ENCODE peak calls at places on chromosome 1, in eight cellular contexts. One of them, this sample, is unnamed.

GRCh38 chr1:150621497-150622113 is 7.8 kb downstream of the ENSA start:
- DNase-seq in endothelial cell of umbilical vein: peak
- DNase-seq in HCT116: no peak
- DNase-seq in upper lobe of left lung: no peak
- DNase-seq in GM12891: no peak
- DNase-seq in K562: no peak
- DNase-seq in breast epithelium: no peak
- DNase-seq in esophagus muscularis mucosa: peak
- DNase-seq in this sample: no peak

GRCh38 chr1:34885405-34886247 is 26.1 kb upstream of the SMIM12 start:
- DNase-seq in breast epithelium: no peak
- DNase-seq in GM12891: peak
- DNase-seq in upper lobe of left lung: peak
- DNase-seq in esophagus muscularis mucosa: no peak
- DNase-seq in HCT116: no peak
- DNase-seq in K562: peak
- DNase-seq in endothelial cell of umbilical vein: peak
- DNase-seq in this sample: no peak

GRCh38 chr1:205947024-205947423 is 3.8 kb upstream of the SLC26A9 start:
- DNase-seq in esophagus muscularis mucosa: no peak
- DNase-seq in GM12891: no peak
- DNase-seq in endothelial cell of umbilical vein: no peak
- DNase-seq in breast epithelium: peak
- DNase-seq in HCT116: no peak
- DNase-seq in upper lobe of left lung: peak
- DNase-seq in K562: no peak
- DNase-seq in this sample: no peak

GRCh38 chr1:184502154-184502553 is 115.3 kb downstream of the C1orf21 start:
- DNase-seq in endothelial cell of umbilical vein: no peak
- DNase-seq in HCT116: no peak
- DNase-seq in upper lobe of left lung: no peak
- DNase-seq in K562: no peak
- DNase-seq in breast epithelium: no peak
- DNase-seq in esophagus muscularis mucosa: no peak
- DNase-seq in GM12891: no peak
- DNase-seq in this sample: no peak

GRCh38 chr1:224884428-224884827 is 45.0 kb upstream of the DNAH14 start:
- DNase-seq in HCT116: no peak
- DNase-seq in esophagus muscularis mucosa: no peak
- DNase-seq in endothelial cell of umbilical vein: no peak
- DNase-seq in upper lobe of left lung: no peak
- DNase-seq in K562: no peak
- DNase-seq in breast epithelium: no peak
- DNase-seq in GM12891: no peak
- DNase-seq in this sample: no peak

GRCh38 chr1:226633541-226634155 is 85.1 kb downstream of the STUM start:
- DNase-seq in GM12891: no peak
- DNase-seq in esophagus muscularis mucosa: no peak
- DNase-seq in endothelial cell of umbilical vein: no peak
- DNase-seq in HCT116: no peak
- DNase-seq in upper lobe of left lung: no peak
- DNase-seq in breast epithelium: peak
- DNase-seq in K562: no peak
- DNase-seq in this sample: no peak

GRCh38 chr1:7389786-7390603 is 381.1 kb upstream of the VAMP3 start:
- DNase-seq in HCT116: no peak
- DNase-seq in K562: no peak
- DNase-seq in breast epithelium: no peak
- DNase-seq in upper lobe of left lung: peak
- DNase-seq in esophagus muscularis mucosa: peak
- DNase-seq in endothelial cell of umbilical vein: peak
- DNase-seq in GM12891: no peak
- DNase-seq in this sample: peak

GRCh38 chr1:61338899-61339298 is 256.5 kb downstream of the NFIA start:
- DNase-seq in HCT116: no peak
- DNase-seq in endothelial cell of umbilical vein: no peak
- DNase-seq in esophagus muscularis mucosa: no peak
- DNase-seq in breast epithelium: no peak
- DNase-seq in GM12891: no peak
- DNase-seq in upper lobe of left lung: no peak
- DNase-seq in K562: no peak
- DNase-seq in this sample: no peak

GRCh38 chr1:94063379-94063778 is 57.6 kb downstream of the ABCA4 start:
- DNase-seq in endothelial cell of umbilical vein: peak
- DNase-seq in HCT116: peak
- DNase-seq in upper lobe of left lung: no peak
- DNase-seq in GM12891: no peak
- DNase-seq in K562: no peak
- DNase-seq in breast epithelium: no peak
- DNase-seq in esophagus muscularis mucosa: no peak
- DNase-seq in this sample: no peak

GRCh38 chr1:80171101-80171500 is 1164.6 kb upstream of the ADGRL4 start:
- DNase-seq in K562: no peak
- DNase-seq in esophagus muscularis mucosa: no peak
- DNase-seq in breast epithelium: no peak
- DNase-seq in endothelial cell of umbilical vein: no peak
- DNase-seq in upper lobe of left lung: no peak
- DNase-seq in HCT116: no peak
- DNase-seq in GM12891: no peak
- DNase-seq in this sample: no peak

GRCh38 chr1:220990417-220991337 is 111.4 kb downstream of the HLX start:
- DNase-seq in esophagus muscularis mucosa: no peak
- DNase-seq in HCT116: peak
- DNase-seq in upper lobe of left lung: no peak
- DNase-seq in breast epithelium: no peak
- DNase-seq in GM12891: no peak
- DNase-seq in K562: peak
- DNase-seq in endothelial cell of umbilical vein: peak
- DNase-seq in this sample: no peak

GRCh38 chr1:234722904-234723588 is 113.1 kb upstream of the IRF2BP2 start:
- DNase-seq in GM12891: no peak
- DNase-seq in K562: peak
- DNase-seq in breast epithelium: peak
- DNase-seq in HCT116: peak
- DNase-seq in endothelial cell of umbilical vein: peak
- DNase-seq in upper lobe of left lung: peak
- DNase-seq in esophagus muscularis mucosa: peak
- DNase-seq in this sample: no peak

GRCh38 chr1:37325509-37326437 is 148.6 kb upstream of the ZC3H12A start:
- DNase-seq in breast epithelium: no peak
- DNase-seq in endothelial cell of umbilical vein: no peak
- DNase-seq in esophagus muscularis mucosa: no peak
- DNase-seq in K562: no peak
- DNase-seq in GM12891: no peak
- DNase-seq in upper lobe of left lung: no peak
- DNase-seq in HCT116: peak
- DNase-seq in this sample: no peak
- TF ChIP-seq POLR2AphosphoS5 in breast epithelium: no peak
- TF ChIP-seq POLR2AphosphoS5 in endothelial cell of umbilical vein: no peak
- TF ChIP-seq POLR2AphosphoS5 in esophagus muscularis mucosa: no peak
- TF ChIP-seq POLR2AphosphoS5 in K562: peak
- TF ChIP-seq POLR2AphosphoS5 in GM12891: no peak
- TF ChIP-seq POLR2AphosphoS5 in upper lobe of left lung: no peak
- TF ChIP-seq POLR2AphosphoS5 in HCT116: no peak
- TF ChIP-seq POLR2AphosphoS5 in this sample: no peak

DNA sequence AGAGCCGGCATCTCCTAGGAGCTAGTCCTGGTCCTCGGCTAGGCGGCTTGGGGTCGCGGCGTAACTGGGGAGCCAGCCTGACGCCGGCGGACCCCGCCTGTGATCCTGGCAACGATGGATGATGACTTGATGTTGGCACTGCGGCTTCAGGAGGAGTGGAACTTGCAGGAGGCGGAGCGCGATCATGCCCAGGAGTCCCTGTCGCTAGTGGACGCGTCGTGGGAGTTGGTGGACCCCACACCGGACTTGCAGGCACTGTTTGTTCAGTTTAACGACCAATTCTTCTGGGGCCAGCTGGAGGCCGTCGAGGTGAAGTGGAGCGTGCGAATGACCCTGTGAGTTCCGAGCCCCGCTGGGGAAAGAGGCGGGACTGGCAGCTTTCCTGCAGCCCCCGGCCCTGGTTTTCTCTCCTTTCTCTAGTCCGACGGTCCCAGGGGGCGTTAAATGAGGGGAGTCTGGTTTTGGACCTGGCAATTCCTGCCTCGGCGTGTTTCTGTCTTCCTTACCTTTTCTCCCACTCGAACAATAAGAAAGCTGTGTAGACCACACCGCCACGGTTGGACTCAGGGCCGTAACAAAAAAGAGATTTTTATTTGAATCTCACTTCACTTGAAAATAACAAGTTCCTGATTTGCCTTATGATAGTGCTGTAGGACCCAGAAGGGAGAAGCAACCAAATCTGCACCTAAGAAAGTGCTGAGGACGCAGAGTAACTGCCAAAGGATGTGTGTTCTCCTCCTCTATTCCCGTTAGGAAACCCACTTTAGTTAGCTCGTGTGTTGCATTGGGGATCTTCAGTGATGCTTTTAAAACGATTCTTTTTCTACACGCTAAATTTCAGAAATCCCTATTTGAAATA is at the start of gene SPRTN:
- DNase-seq in HCT116: no peak
- DNase-seq in K562: peak
- DNase-seq in upper lobe of left lung: peak
- DNase-seq in esophagus muscularis mucosa: no peak
- DNase-seq in endothelial cell of umbilical vein: peak
- DNase-seq in GM12891: peak
- DNase-seq in breast epithelium: no peak
- DNase-seq in this sample: no peak
- TF ChIP-seq POLR2A in HCT116: peak
- TF ChIP-seq POLR2A in K562: no peak
- TF ChIP-seq POLR2A in upper lobe of left lung: no peak
- TF ChIP-seq POLR2A in esophagus muscularis mucosa: no peak
- TF ChIP-seq POLR2A in endothelial cell of umbilical vein: no peak
- TF ChIP-seq POLR2A in GM12891: no peak
- TF ChIP-seq POLR2A in breast epithelium: no peak
- TF ChIP-seq POLR2A in this sample: no peak

DNA sequence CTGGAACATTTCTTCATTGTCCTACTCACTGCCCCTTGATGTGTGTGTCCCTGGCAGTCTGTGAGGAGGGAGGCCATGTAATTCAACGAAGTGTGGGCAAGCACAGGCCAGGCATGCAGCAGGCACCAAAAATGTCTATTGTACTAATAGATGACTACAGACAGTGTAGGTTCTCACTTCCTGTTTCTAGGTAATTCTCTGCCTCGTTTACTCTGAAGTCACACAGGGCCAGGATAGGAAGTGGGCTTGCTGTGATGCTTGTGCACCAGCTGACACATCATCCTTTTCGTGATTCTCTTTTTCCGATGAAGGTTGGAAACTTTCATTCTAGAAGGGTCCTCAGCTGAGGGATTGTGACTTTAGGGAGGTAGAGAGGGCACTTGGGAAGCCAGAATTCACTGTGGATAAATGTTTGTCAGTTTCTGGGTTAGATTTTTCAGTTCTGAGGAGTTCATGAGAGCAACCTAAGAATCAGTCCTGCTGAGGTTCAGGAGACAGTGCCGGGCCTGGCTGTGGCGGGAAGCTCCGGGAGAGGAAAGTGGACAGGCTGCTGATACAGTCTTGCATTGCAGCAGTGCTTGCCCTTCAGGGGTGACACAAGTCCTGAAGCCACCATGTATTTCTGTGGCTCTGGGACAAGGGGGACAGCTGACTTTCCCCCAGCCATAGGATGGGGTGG is 4.3 kb upstream of the CSF1 start:
- DNase-seq in GM12891: peak
- DNase-seq in upper lobe of left lung: no peak
- DNase-seq in breast epithelium: no peak
- DNase-seq in K562: no peak
- DNase-seq in esophagus muscularis mucosa: no peak
- DNase-seq in HCT116: no peak
- DNase-seq in endothelial cell of umbilical vein: no peak
- DNase-seq in this sample: no peak
- TF ChIP-seq POLR2AphosphoS5 in GM12891: no peak
- TF ChIP-seq POLR2AphosphoS5 in upper lobe of left lung: no peak
- TF ChIP-seq POLR2AphosphoS5 in breast epithelium: no peak
- TF ChIP-seq POLR2AphosphoS5 in K562: no peak
- TF ChIP-seq POLR2AphosphoS5 in esophagus muscularis mucosa: no peak
- TF ChIP-seq POLR2AphosphoS5 in HCT116: no peak
- TF ChIP-seq POLR2AphosphoS5 in endothelial cell of umbilical vein: no peak
- TF ChIP-seq POLR2AphosphoS5 in this sample: no peak

GRCh38 chr1:58799080-58799479 is 15.2 kb upstream of the JUN start:
- DNase-seq in esophagus muscularis mucosa: no peak
- DNase-seq in HCT116: no peak
- DNase-seq in breast epithelium: no peak
- DNase-seq in upper lobe of left lung: no peak
- DNase-seq in GM12891: no peak
- DNase-seq in K562: no peak
- DNase-seq in endothelial cell of umbilical vein: no peak
- DNase-seq in this sample: no peak
- TF ChIP-seq POLR2A in esophagus muscularis mucosa: no peak
- TF ChIP-seq POLR2A in HCT116: no peak
- TF ChIP-seq POLR2A in breast epithelium: no peak
- TF ChIP-seq POLR2A in upper lobe of left lung: no peak
- TF ChIP-seq POLR2A in GM12891: no peak
- TF ChIP-seq POLR2A in K562: no peak
- TF ChIP-seq POLR2A in endothelial cell of umbilical vein: no peak
- TF ChIP-seq POLR2A in this sample: no peak

This sample was measured in vagina.